ENCODE peak calls at places on chromosomes 6 and 20, in eight cellular contexts. P, V, I, M, U, G, B and H are unnamed samples.

GRCh38 chr6:34476462-34476861 is 10.6 kb downstream of the PACSIN1 start:
- DNase-seq in P (no peak), B (no peak), I (no peak), G (no peak), V (no peak), U (no peak), M (no peak), H (no peak)

GRCh38 chr6:79671605-79672266 is 40.6 kb downstream of the SH3BGRL2 start:
- DNase-seq in G (no peak), M (no peak), I (peak; percentile 31), P (peak; percentile 33), V (peak; percentile 35), U (no peak), B (peak; percentile 41), H (no peak)

GRCh38 chr6:30483677-30484279 is 5.5 kb upstream of the HLA-E start:
- DNase-seq in U (peak; percentile 56), B (no peak), V (peak; percentile 66), P (peak; percentile 62), I (peak; percentile 88), M (no peak), G (peak; percentile 66), H (peak; percentile 49)

GRCh38 chr20:57258055-57258454 is 8.4 kb downstream of the BMP7 start:
- DNase-seq in P (no peak), G (no peak), V (no peak), I (no peak), U (no peak), B (no peak), M (no peak), H (no peak)

GRCh38 chr6:106658469-106658868 is 29.1 kb downstream of the QRSL1 start:
- DNase-seq in B (no peak), P (no peak), V (no peak), M (no peak), I (peak; percentile 6), U (no peak), G (no peak), H (no peak)

GRCh38 chr6:149043476-149044130 is 273.9 kb upstream of the TAB2 start:
- DNase-seq in I (no peak), B (no peak), V (peak; percentile 36), G (no peak), P (peak; percentile 22), U (no peak), M (no peak), H (no peak)

GRCh38 chr20:51462566-51463276 is 79.8 kb downstream of the NFATC2 start:
- DNase-seq in P (peak; percentile 62), V (no peak), I (peak; percentile 66), M (no peak), G (no peak), B (no peak), U (no peak), H (no peak)

GRCh38 chr6:163579111-163579879 is 164.8 kb downstream of the QKI start:
- DNase-seq in P (no peak), G (peak; percentile 58), M (peak; percentile 43), U (no peak), I (no peak), B (no peak), V (no peak), H (no peak)

GRCh38 chr6:158697798-158698197 is 47.9 kb downstream of the SYTL3 start:
- DNase-seq in I (no peak), B (no peak), V (no peak), M (no peak), U (no peak), G (no peak), P (no peak), H (no peak)

GRCh38 chr20:16290358-16290757 is 282.9 kb downstream of the KIF16B start:
- DNase-seq in V (no peak), U (no peak), I (no peak), B (no peak), G (no peak), P (no peak), M (no peak), H (no peak)

GRCh38 chr6:128482642-128483041 is 37.8 kb downstream of the PTPRK start:
- DNase-seq in P (no peak), B (no peak), I (no peak), U (no peak), V (no peak), G (no peak), M (no peak), H (no peak)

GRCh38 chr6:166605752-166606151 is 19.3 kb upstream of the RAMACL start:
- DNase-seq in M (no peak), I (no peak), U (no peak), G (no peak), V (no peak), P (no peak), B (no peak), H (no peak)

GRCh38 chr6:35139924-35140524 is 1.1 kb downstream of the TCP11 start:
- DNase-seq in P (peak; percentile 57), V (peak; percentile 64), M (no peak), I (peak; percentile 89), U (peak; percentile 43), B (no peak), G (peak; percentile 73), H (peak; percentile 70)

GRCh38 chr20:29873946-29874345 is 1383.5 kb upstream of the DEFB115 start:
- DNase-seq in G (peak; percentile 23), M (no peak), I (peak; percentile 48), P (peak; percentile 9), U (no peak), B (peak; percentile 94), V (no peak), H (no peak)

GRCh38 chr6:29941006-29941405 is 1.3 kb upstream of the HLA-A start:
- DNase-seq in I (no peak), U (no peak), G (no peak), P (no peak), M (no peak), B (no peak), V (no peak), H (no peak)

GRCh38 chr6:69690986-69691385 is 105.8 kb downstream of the LMBRD1 start:
- DNase-seq in M (no peak), B (no peak), G (no peak), P (no peak), V (no peak), I (no peak), U (no peak), H (no peak)

GRCh38 chr6:40506956-40507355 is 80.2 kb downstream of the LRFN2 start:
- DNase-seq in M (no peak), B (no peak), U (no peak), I (no peak), G (no peak), V (no peak), P (no peak), H (no peak)

GRCh38 chr20:35992713-35993335 is 24.4 kb downstream of the CNBD2 start:
- DNase-seq in U (peak; percentile 56), M (peak; percentile 32), I (peak; percentile 69), G (peak; percentile 76), B (no peak), P (peak; percentile 52), V (peak; percentile 81), H (peak; percentile 58)

GRCh38 chr6:34543421-34543820 is 12.7 kb downstream of the SPDEF start:
- DNase-seq in I (peak; percentile 70), P (peak; percentile 45), G (no peak), U (peak; percentile 46), V (no peak), B (no peak), M (no peak), H (no peak)

GRCh38 chr20:38692436-38693411 is 31.6 kb upstream of the SLC32A1 start:
- DNase-seq in P (peak; percentile 71), G (peak; percentile 92), I (peak; percentile 82), U (peak; percentile 52), M (peak; percentile 20), V (peak; percentile 74), B (no peak), H (peak; percentile 68)

GRCh38 chr6:116244284-116244683 is 9.6 kb downstream of the TSPYL4 start:
- DNase-seq in I (no peak), M (no peak), P (no peak), U (no peak), V (no peak), G (no peak), B (no peak), H (no peak)

GRCh38 chr6:32128751-32129296 is 778 bp upstream of the ATF6B start:
- DNase-seq in V (no peak), M (no peak), P (no peak), B (peak; percentile 55), G (no peak), U (no peak), I (no peak), H (no peak)

GRCh38 chr20:57652865-57653545 is 32.8 kb upstream of the ZBP1 start:
- DNase-seq in U (no peak), B (no peak), V (no peak), G (no peak), M (no peak), P (no peak), I (no peak), H (no peak)

GRCh38 chr20:3456648-3457047 is 14.2 kb upstream of the ATRN start:
- DNase-seq in P (no peak), G (no peak), V (no peak), M (no peak), I (no peak), U (no peak), B (no peak), H (no peak)

GRCh38 chr6:160930547-160931377 is 60.8 kb upstream of the MAP3K4 start:
- DNase-seq in U (peak; percentile 33), P (peak; percentile 62), M (peak; percentile 71), G (peak; percentile 81), I (peak; percentile 81), B (peak; percentile 91), V (peak; percentile 30), H (no peak)
- H3K4me3 ChIP-seq in U (peak overlapping the region; percentile 41), P (peak overlapping the region; percentile 59), M (peak overlapping the region; percentile 21), G (peak overlapping the region; percentile 45), I (peak overlapping the region; percentile 53), B (peak overlapping the region; percentile 53), V (peak overlapping the region; percentile 77), H (no peak overlapping the region)

DNA sequence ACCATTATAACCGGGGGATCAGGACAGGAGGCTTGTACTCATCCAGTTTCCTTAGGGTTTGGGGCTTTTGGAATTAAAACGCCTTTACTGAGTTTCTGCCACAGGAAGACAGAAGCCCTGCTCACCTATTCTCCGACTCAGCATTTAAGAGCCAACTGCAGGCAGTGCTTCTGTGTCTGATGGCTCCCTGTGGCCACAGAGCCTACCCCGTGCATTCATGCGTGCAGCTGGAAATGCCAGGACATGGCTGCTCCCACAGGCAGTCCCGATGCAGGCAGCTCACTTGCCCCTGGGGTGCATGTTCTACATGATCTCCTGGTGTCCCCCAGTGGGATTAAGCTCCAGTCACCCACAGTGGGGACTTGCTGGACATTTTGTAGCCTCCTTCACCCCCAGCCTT is 22.2 kb downstream of the ZNF831 start:
- DNase-seq in M (no peak), U (no peak), P (no peak), I (no peak), B (no peak), V (no peak), G (no peak), H (no peak)
- H3K4me3 ChIP-seq in M (no peak overlapping the region), U (no peak overlapping the region), P (no peak overlapping the region), I (no peak overlapping the region), B (no peak overlapping the region), V (no peak overlapping the region), G (no peak overlapping the region), H (no peak overlapping the region)

DNA sequence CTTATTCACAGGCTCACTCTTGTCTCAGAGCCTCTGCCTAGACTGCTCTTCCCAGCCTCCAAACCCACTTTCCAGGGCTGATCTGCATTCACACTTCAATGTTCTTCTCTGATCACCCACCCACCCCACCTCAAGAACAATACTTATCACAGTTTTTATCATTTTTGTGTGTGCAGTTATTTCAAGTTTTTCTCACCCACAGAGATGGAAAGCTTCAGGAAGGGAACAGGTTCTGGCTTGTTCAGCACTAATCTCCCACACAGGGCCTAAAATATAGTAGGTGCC is 160.9 kb downstream of the MRPL14 start:
- DNase-seq in G (no peak), U (no peak), P (no peak), M (no peak), I (no peak), B (no peak), V (no peak), H (no peak)
- H3K4me3 ChIP-seq in G (no peak overlapping the region), U (no peak overlapping the region), P (no peak overlapping the region), M (no peak overlapping the region), I (no peak overlapping the region), B (no peak overlapping the region), V (no peak overlapping the region), H (no peak overlapping the region)

GRCh38 chr20:20594171-20594530 is 118.3 kb downstream of the RALGAPA2 start:
- DNase-seq in B (no peak), P (no peak), V (peak; percentile 39), M (no peak), G (no peak), U (no peak), I (peak; percentile 57), H (peak; percentile 25)
- H3K4me3 ChIP-seq in B (no peak overlapping the region), P (no peak overlapping the region), V (no peak overlapping the region), M (no peak overlapping the region), G (no peak overlapping the region), U (no peak overlapping the region), I (no peak overlapping the region), H (no peak overlapping the region)